ENCODE peak calls at places on chromosomes 1 and 21, in four cellular contexts. D is IMR-90, L is K562, Q is SK-N-SH. Z is an unnamed sample.

GRCh38 chr1:20962576-20963258 is 175.6 kb upstream of the HP1BP3 start:
- DNase-seq in Q (no peak), L (no peak), D (no peak), Z (no peak)

GRCh38 chr1:65343286-65343685 is 33.9 kb downstream of the DNAJC6 start:
- DNase-seq in L (no peak), D (peak; percentile 3), Q (no peak), Z (no peak)

GRCh38 chr1:44811714-44812151 is 3.4 kb downstream of the BTBD19 start:
- DNase-seq in L (no peak), Q (peak; percentile 47), D (peak; percentile 91), Z (no peak)

GRCh38 chr1:54283214-54283996 is 83.4 kb downstream of the MRPL37 start:
- DNase-seq in L (peak; percentile 48), Q (no peak), D (no peak), Z (no peak)

GRCh38 chr1:80633947-80634710 is 1166.6 kb upstream of the ADGRL2 start:
- DNase-seq in D (no peak), L (no peak), Q (no peak), Z (no peak)

GRCh38 chr21:38140192-38140905 is 116.4 kb upstream of the KCNJ15 start:
- DNase-seq in Q (peak; percentile 33), D (peak; percentile 25), L (no peak), Z (no peak)

GRCh38 chr1:151702936-151703335 is 13.7 kb downstream of the CELF3 start:
- DNase-seq in L (no peak), Q (no peak), D (no peak), Z (no peak)

GRCh38 chr1:223142795-223143759 is at the start of gene TLR5:
- DNase-seq in D (peak; percentile 19), L (peak; percentile 97), Q (peak; percentile 90), Z (no peak)

GRCh38 chr1:214838351-214838750 is 235.4 kb downstream of the CENPF start:
- DNase-seq in D (peak; percentile 90), L (no peak), Q (no peak), Z (no peak)

GRCh38 chr1:183070923-183071618 is 47.9 kb downstream of the LAMC1 start:
- DNase-seq in Q (no peak), D (peak; percentile 95), L (no peak), Z (peak; percentile 51)

GRCh38 chr1:155970531-155971167 is 7.7 kb downstream of the ARHGEF2 start:
- DNase-seq in L (no peak), Q (no peak), D (peak; percentile 88), Z (no peak)
- TF ChIP-seq MXI1 in L (no peak), Q (no peak), D (peak; percentile 87), Z (no peak)

GRCh38 chr1:5490640-5491039 is 501.6 kb downstream of the NPHP4 start:
- DNase-seq in D (no peak), Q (no peak), L (no peak), Z (no peak)

GRCh38 chr1:5492861-5493260 is 499.4 kb downstream of the NPHP4 start:
- DNase-seq in L (no peak), D (no peak), Q (no peak), Z (no peak)

GRCh38 chr1:5488448-5488847 is 503.8 kb downstream of the NPHP4 start:
- DNase-seq in Q (no peak), L (no peak), D (no peak), Z (no peak)

GRCh38 chr1:5493708-5494390 is 498.4 kb downstream of the NPHP4 start:
- DNase-seq in D (no peak), Q (no peak), L (no peak), Z (no peak)

DNA sequence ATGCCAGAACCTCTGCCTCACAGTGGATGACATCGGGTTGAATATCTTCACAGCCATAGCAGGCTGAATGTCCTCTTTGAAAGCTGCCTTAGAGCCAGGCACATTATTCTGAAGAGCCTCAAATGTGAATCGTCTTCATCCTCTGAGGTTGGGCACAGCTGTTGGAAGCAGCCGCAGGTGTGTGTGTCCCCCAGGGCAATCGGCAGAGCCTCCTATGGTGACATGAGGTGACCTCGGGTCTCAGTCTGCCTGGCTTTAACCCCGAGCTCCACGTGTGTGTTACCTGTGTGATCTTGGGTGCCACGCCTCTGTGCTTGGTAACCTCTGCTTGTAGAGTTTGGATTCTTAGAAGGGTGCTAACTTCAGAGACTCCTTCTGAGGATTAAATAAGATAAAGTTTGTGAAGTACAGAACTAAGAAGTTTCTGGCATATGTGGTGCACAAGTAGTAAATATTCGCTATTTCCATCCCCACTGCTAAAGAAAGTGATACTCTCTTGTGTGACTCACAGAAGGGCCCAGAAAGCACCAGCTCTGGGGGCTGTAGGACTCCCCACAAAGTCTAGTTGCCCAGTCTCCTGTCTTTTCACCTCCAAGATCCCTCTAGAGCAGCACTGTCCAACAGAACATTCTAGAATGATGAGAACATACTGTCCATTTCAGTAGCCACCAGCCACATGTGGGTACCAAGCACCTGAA is 500.9 kb downstream of the NPHP4 start:
- DNase-seq in L (no peak), Q (no peak), D (no peak), Z (no peak)
- TF ChIP-seq MXI1 in L (no peak), Q (no peak), D (no peak), Z (no peak)

GRCh38 chr1:192669174-192669573 is 33.2 kb downstream of the RGS13 start:
- DNase-seq in Q (no peak), D (no peak), L (no peak), Z (no peak)

DNA sequence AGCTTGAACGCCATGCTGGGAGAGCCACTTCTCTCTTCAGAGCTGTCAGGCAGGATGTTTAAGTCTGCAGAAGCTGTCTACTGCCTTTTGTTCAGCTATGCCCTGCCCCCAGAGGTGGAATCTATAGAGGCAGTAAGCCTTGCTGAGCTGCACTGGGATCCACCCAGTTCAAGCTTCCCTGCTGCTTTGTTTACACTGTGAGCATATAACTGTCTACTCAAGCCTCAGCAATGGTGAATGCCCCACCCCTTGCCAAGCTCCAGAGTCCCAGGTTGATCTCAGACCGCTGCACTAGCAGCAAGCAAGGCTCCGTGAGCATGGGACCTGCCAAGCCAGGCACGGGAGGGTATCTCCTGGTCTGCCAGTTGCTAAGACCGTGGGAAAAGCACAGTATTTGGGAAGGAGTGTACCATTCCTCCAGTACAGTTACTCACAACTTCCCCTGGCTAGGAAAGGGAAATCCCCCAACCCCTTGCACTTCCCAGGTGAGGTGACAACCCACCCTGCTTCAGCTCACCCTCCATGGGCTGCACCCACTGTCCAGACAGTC is 32.6 kb downstream of the RGS13 start:
- DNase-seq in L (no peak), Q (no peak), D (no peak), Z (peak; percentile 80)
- TF ChIP-seq MXI1 in L (no peak), Q (no peak), D (no peak), Z (no peak)

GRCh38 chr1:3012511-3013291 is 8.6 kb upstream of the ACTRT2 start:
- DNase-seq in L (peak; percentile 91), Q (peak; percentile 88), D (no peak), Z (peak; percentile 12)

GRCh38 chr1:3011631-3012510 is 9.4 kb upstream of the ACTRT2 start:
- DNase-seq in L (no peak), Q (no peak), D (no peak), Z (no peak)

GRCh38 chr1:3009556-3009955 is 11.7 kb upstream of the ACTRT2 start:
- DNase-seq in D (no peak), L (no peak), Q (no peak), Z (no peak)

GRCh38 chr1:3009021-3009420 is 12.2 kb upstream of the ACTRT2 start:
- DNase-seq in D (no peak), L (no peak), Q (no peak), Z (no peak)

GRCh38 chr1:3011127-3011526 is 10.1 kb upstream of the ACTRT2 start:
- DNase-seq in L (no peak), Q (no peak), D (no peak), Z (no peak)
- TF ChIP-seq MXI1 in L (no peak), Q (no peak), D (no peak), Z (no peak)

GRCh38 chr1:111272081-111272480 is 18.6 kb upstream of the CHIA start:
- DNase-seq in D (no peak), L (no peak), Q (no peak), Z (no peak)

GRCh38 chr1:111274653-111275052 is 16.0 kb upstream of the CHIA start:
- DNase-seq in L (no peak), Q (no peak), D (no peak), Z (no peak)

GRCh38 chr1:111270781-111271463 is 19.7 kb upstream of the CHIA start:
- DNase-seq in D (no peak), Q (peak; percentile 18), L (no peak), Z (no peak)

GRCh38 chr1:111269820-111270406 is 20.7 kb upstream of the CHIA start:
- DNase-seq in D (no peak), Q (peak; percentile 4), L (no peak), Z (no peak)

DNA sequence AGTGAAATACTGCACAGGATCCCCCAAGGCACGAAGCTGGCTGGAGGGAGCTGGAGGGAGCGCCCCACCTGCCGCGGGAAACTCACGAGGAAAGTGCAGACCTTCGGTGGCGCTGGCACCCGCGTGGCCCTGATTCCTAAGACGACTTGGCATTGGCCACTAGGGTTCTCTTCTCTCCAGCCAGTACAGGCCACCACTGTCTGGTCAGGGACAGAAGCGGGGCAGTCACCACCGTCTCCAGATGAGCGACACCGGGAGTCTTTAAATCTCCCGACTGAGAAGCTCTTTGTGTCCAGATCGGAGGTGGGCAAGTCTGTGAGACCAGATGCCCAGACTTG is 19.2 kb upstream of the CHIA start:
- DNase-seq in D (no peak), Q (peak; percentile 17), L (no peak), Z (no peak)
- TF ChIP-seq MXI1 in D (no peak), Q (no peak), L (no peak), Z (no peak)

GRCh38 chr1:40265919-40266318 is 7.9 kb downstream of the ZMPSTE24 start:
- DNase-seq in D (no peak), Q (no peak), L (no peak), Z (no peak)

GRCh38 chr1:40267767-40268187 is 9.7 kb downstream of the ZMPSTE24 start:
- DNase-seq in Q (no peak), L (no peak), D (peak; percentile 97), Z (no peak)

GRCh38 chr1:40265298-40265697 is 7.3 kb downstream of the ZMPSTE24 start:
- DNase-seq in L (no peak), D (no peak), Q (no peak), Z (no peak)

GRCh38 chr1:40268211-40268610 is 10.2 kb downstream of the ZMPSTE24 start:
- DNase-seq in D (no peak), Q (no peak), L (no peak), Z (no peak)

DNA sequence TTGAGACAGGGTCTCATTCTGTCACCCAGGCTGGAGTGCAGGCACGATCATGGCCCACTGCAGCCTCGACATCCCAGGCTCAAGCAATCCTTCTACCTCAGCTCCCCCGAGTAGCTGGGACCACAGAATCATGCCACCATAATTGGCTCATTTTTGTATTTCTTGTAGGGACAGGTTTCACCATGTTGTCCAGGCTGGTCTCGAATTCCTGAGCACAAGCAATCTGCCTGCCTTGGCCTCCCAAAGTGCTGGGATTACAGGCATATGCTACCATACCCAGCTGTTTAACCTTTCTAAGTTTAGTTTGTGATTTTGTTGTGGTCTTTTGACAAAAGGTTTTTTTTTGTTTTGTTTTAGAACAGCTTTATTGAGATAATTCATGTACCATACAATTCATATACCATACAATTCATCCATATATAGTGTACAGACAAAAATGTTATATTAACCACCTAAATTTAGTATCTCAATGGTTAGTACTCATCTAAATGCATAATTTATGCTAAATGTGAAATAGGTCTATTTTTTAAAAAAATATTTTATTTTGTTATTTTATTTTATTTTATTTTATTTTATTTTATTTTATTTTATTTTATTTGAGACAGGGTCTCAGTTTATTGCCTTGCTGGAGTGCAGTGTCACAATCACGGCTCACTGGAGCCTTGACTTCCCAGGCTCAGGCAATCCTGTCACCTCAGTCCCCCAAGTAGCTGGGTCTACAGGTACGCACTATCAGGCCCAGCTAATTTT is 8.9 kb downstream of the ZMPSTE24 start:
- DNase-seq in L (no peak), Q (no peak), D (no peak), Z (no peak)
- TF ChIP-seq MXI1 in L (no peak), Q (no peak), D (no peak), Z (no peak)